ENCODE peak calls at places on chromosomes 16 and 17, in five cellular contexts. One of them, this sample, is unnamed. For H3K4me1, the result is how much of the 10 kb centered on the place peaks cover.

GRCh38 chr16:48383877-48384304 is 1.3 kb downstream of the SIAH1 start:
- DNase-seq in pancreas: no peak
- DNase-seq in CD4-positive, CD25-positive, alpha-beta regulatory T cell: peak
- DNase-seq in SJCRH30: no peak
- DNase-seq in neuronal stem cell: no peak
- DNase-seq in this sample: no peak

GRCh38 chr16:85542548-85542927 is 70.6 kb upstream of the GSE1 start:
- DNase-seq in neuronal stem cell: no peak
- DNase-seq in CD4-positive, CD25-positive, alpha-beta regulatory T cell: no peak
- DNase-seq in pancreas: no peak
- DNase-seq in SJCRH30: peak
- DNase-seq in this sample: no peak

GRCh38 chr16:22425036-22425801 is 50.8 kb upstream of the CDR2 start:
- DNase-seq in pancreas: no peak
- DNase-seq in CD4-positive, CD25-positive, alpha-beta regulatory T cell: no peak
- DNase-seq in SJCRH30: no peak
- DNase-seq in neuronal stem cell: no peak
- DNase-seq in this sample: no peak

GRCh38 chr17:6455321-6455705 is 11.1 kb downstream of the PIMREG start:
- DNase-seq in SJCRH30: no peak
- DNase-seq in pancreas: no peak
- DNase-seq in neuronal stem cell: no peak
- DNase-seq in CD4-positive, CD25-positive, alpha-beta regulatory T cell: peak
- DNase-seq in this sample: no peak

GRCh38 chr17:2071421-2072281 is 16.7 kb downstream of the HIC1 start:
- DNase-seq in SJCRH30: no peak
- DNase-seq in neuronal stem cell: no peak
- DNase-seq in pancreas: no peak
- DNase-seq in CD4-positive, CD25-positive, alpha-beta regulatory T cell: no peak
- DNase-seq in this sample: no peak

GRCh38 chr16:84175351-84176081 is 11.3 kb downstream of the TAF1C start:
- DNase-seq in neuronal stem cell: peak
- DNase-seq in SJCRH30: peak
- DNase-seq in pancreas: no peak
- DNase-seq in CD4-positive, CD25-positive, alpha-beta regulatory T cell: peak
- DNase-seq in this sample: peak

GRCh38 chr16:72404299-72404698 is 232.3 kb upstream of the PMFBP1 start:
- DNase-seq in CD4-positive, CD25-positive, alpha-beta regulatory T cell: no peak
- DNase-seq in neuronal stem cell: no peak
- DNase-seq in SJCRH30: no peak
- DNase-seq in pancreas: no peak
- DNase-seq in this sample: no peak

GRCh38 chr16:920722-921121 is 50.1 kb downstream of the LMF1 start:
- DNase-seq in neuronal stem cell: no peak
- DNase-seq in CD4-positive, CD25-positive, alpha-beta regulatory T cell: no peak
- DNase-seq in pancreas: no peak
- DNase-seq in SJCRH30: peak
- DNase-seq in this sample: peak

GRCh38 chr16:87207509-87207908 is 109.7 kb downstream of the C16orf95 start:
- DNase-seq in neuronal stem cell: no peak
- DNase-seq in CD4-positive, CD25-positive, alpha-beta regulatory T cell: no peak
- DNase-seq in SJCRH30: no peak
- DNase-seq in pancreas: no peak
- DNase-seq in this sample: no peak

GRCh38 chr16:52558448-52558847 is 11.5 kb upstream of the TOX3 start:
- DNase-seq in pancreas: no peak
- DNase-seq in SJCRH30: no peak
- DNase-seq in neuronal stem cell: no peak
- DNase-seq in CD4-positive, CD25-positive, alpha-beta regulatory T cell: no peak
- DNase-seq in this sample: no peak

GRCh38 chr17:64128787-64129514 is 993 bp downstream of the ERN1 start:
- DNase-seq in CD4-positive, CD25-positive, alpha-beta regulatory T cell: no peak
- DNase-seq in SJCRH30: no peak
- DNase-seq in neuronal stem cell: no peak
- DNase-seq in pancreas: no peak
- DNase-seq in this sample: no peak

GRCh38 chr17:42408076-42408475 is 15.0 kb downstream of the CAVIN1 start:
- DNase-seq in neuronal stem cell: no peak
- DNase-seq in CD4-positive, CD25-positive, alpha-beta regulatory T cell: no peak
- DNase-seq in SJCRH30: peak
- DNase-seq in pancreas: no peak
- DNase-seq in this sample: no peak

GRCh38 chr17:42407289-42407836 is 15.7 kb downstream of the CAVIN1 start:
- DNase-seq in CD4-positive, CD25-positive, alpha-beta regulatory T cell: peak
- DNase-seq in pancreas: peak
- DNase-seq in neuronal stem cell: no peak
- DNase-seq in SJCRH30: peak
- DNase-seq in this sample: peak

GRCh38 chr17:42411905-42412679 is 11.0 kb downstream of the CAVIN1 start:
- DNase-seq in pancreas: no peak
- DNase-seq in SJCRH30: no peak
- DNase-seq in neuronal stem cell: no peak
- DNase-seq in CD4-positive, CD25-positive, alpha-beta regulatory T cell: no peak
- DNase-seq in this sample: no peak

GRCh38 chr17:42411321-42411820 is 11.7 kb downstream of the CAVIN1 start:
- DNase-seq in SJCRH30: no peak
- DNase-seq in CD4-positive, CD25-positive, alpha-beta regulatory T cell: no peak
- DNase-seq in neuronal stem cell: no peak
- DNase-seq in pancreas: no peak
- DNase-seq in this sample: no peak

GRCh38 chr17:42409467-42410351 is 13.3 kb downstream of the CAVIN1 start:
- DNase-seq in CD4-positive, CD25-positive, alpha-beta regulatory T cell: no peak
- DNase-seq in neuronal stem cell: no peak
- DNase-seq in SJCRH30: no peak
- DNase-seq in pancreas: no peak
- DNase-seq in this sample: no peak
- H3K4me1 ChIP-seq in CD4-positive, CD25-positive, alpha-beta regulatory T cell: under half
- H3K4me1 ChIP-seq in neuronal stem cell: under half
- H3K4me1 ChIP-seq in SJCRH30: under half
- H3K4me1 ChIP-seq in pancreas: under half
- H3K4me1 ChIP-seq in this sample: under half

GRCh38 chr17:76685366-76685765 is 25.4 kb downstream of the MXRA7 start:
- DNase-seq in CD4-positive, CD25-positive, alpha-beta regulatory T cell: no peak
- DNase-seq in pancreas: no peak
- DNase-seq in neuronal stem cell: no peak
- DNase-seq in SJCRH30: no peak
- DNase-seq in this sample: no peak
- H3K4me1 ChIP-seq in CD4-positive, CD25-positive, alpha-beta regulatory T cell: under half
- H3K4me1 ChIP-seq in pancreas: under half
- H3K4me1 ChIP-seq in neuronal stem cell: under half
- H3K4me1 ChIP-seq in SJCRH30: half or more
- H3K4me1 ChIP-seq in this sample: half or more

GRCh38 chr17:48831549-48831883 is 681 bp downstream of the CALCOCO2 start:
- DNase-seq in pancreas: no peak
- DNase-seq in neuronal stem cell: no peak
- DNase-seq in CD4-positive, CD25-positive, alpha-beta regulatory T cell: no peak
- DNase-seq in SJCRH30: no peak
- DNase-seq in this sample: no peak

GRCh38 chr17:48834973-48835372 is 4.1 kb downstream of the CALCOCO2 start:
- DNase-seq in CD4-positive, CD25-positive, alpha-beta regulatory T cell: no peak
- DNase-seq in pancreas: no peak
- DNase-seq in neuronal stem cell: no peak
- DNase-seq in SJCRH30: no peak
- DNase-seq in this sample: no peak

GRCh38 chr17:48832491-48832890 is 1.7 kb downstream of the CALCOCO2 start:
- DNase-seq in pancreas: no peak
- DNase-seq in SJCRH30: no peak
- DNase-seq in neuronal stem cell: no peak
- DNase-seq in CD4-positive, CD25-positive, alpha-beta regulatory T cell: no peak
- DNase-seq in this sample: no peak

GRCh38 chr17:48835971-48836370 is 5.1 kb downstream of the CALCOCO2 start:
- DNase-seq in CD4-positive, CD25-positive, alpha-beta regulatory T cell: no peak
- DNase-seq in SJCRH30: no peak
- DNase-seq in pancreas: no peak
- DNase-seq in neuronal stem cell: no peak
- DNase-seq in this sample: no peak

DNA sequence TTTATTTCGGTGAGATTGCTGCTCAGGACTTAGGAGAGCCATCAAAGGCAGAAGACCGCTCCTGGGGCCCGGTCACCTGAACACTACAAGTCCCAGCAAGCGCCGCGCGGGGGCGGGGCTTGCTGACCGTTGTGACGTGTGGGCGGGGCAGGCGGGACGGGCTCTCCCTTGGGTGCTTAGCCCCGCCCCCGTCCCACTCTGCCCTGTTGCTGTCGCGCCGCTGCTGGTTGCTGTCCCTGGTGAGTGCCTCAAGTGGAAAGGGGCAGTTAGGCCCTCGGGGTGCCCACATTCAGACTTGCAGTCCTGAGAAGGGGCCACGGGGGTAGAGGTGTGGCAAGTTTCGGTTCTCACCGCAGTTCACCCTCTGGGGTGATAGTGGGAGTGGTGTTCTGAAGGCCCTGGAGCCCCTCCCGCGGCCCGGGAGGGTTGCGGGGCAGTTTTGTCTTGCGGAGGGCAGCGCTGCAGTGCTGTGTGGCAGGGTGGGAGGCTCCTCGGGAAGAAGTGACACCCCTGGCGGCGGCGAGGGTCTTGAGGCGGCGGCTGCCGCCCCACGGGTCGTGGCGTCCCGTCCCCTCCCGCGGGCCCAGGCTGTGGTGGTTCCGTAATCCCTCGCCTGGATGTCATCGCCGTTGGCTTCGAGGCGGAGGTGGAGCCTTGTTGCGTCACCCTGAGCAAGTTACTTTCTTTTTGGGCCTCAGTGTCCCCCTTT is at the start of gene CALCOCO2:
- DNase-seq in neuronal stem cell: peak
- DNase-seq in CD4-positive, CD25-positive, alpha-beta regulatory T cell: peak
- DNase-seq in pancreas: peak
- DNase-seq in SJCRH30: peak
- DNase-seq in this sample: peak
- H3K4me1 ChIP-seq in neuronal stem cell: under half
- H3K4me1 ChIP-seq in CD4-positive, CD25-positive, alpha-beta regulatory T cell: under half
- H3K4me1 ChIP-seq in pancreas: under half
- H3K4me1 ChIP-seq in SJCRH30: under half
- H3K4me1 ChIP-seq in this sample: under half

DNA sequence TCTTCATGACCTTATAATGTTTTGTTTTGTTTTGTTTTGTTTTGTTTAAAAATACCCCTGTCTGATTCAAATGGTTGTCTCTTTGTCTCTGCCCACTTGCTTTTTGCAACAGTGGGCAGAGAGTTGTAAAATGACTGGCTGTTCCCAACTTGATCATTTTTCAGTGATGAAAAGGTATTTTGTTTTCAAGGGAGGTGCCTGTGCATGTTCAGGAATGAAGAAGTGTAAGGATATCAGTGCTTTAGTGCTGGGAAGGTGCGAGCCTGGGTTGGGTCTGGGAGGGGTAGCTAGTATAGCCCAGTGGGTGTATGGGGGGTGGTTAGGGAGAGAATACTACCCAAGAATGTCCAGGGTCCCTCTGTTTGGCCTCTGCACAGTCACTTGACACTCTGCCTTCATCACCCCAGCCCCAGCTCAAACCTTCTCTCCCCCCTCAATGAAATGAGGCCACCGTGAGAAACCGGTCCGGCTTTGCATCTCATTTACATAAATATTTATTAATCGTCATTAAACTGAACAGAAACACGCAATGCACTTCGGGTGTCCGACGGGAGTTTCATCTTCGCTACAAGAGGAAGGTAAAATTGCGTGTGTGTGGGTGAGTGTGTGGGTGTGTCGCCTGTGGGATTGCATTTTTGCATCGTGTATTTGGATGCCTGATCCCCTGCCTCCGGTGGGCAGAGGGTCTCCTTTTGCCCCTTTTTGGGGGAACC is 4.3 kb downstream of the NEUROD2 start:
- DNase-seq in SJCRH30: no peak
- DNase-seq in CD4-positive, CD25-positive, alpha-beta regulatory T cell: no peak
- DNase-seq in pancreas: no peak
- DNase-seq in neuronal stem cell: no peak
- DNase-seq in this sample: no peak
- H3K4me1 ChIP-seq in SJCRH30: under half
- H3K4me1 ChIP-seq in CD4-positive, CD25-positive, alpha-beta regulatory T cell: half or more
- H3K4me1 ChIP-seq in pancreas: under half
- H3K4me1 ChIP-seq in neuronal stem cell: under half
- H3K4me1 ChIP-seq in this sample: under half

This sample was measured in BE2C.